ENCODE peak calls at places on chromosomes 4 and X, in six cellular contexts. M, K, O, Y, A and N are unnamed samples.

GRCh38 chr4:75696036-75696435 is 22.8 kb upstream of the G3BP2 start:
- DNase-seq in M (no peak), K (no peak), O (no peak), Y (no peak), A (no peak), N (no peak)

GRCh38 chrX:78321809-78322208 is 5.6 kb downstream of the CYSLTR1 start:
- DNase-seq in M (no peak), K (no peak), O (no peak), Y (no peak), A (no peak), N (peak)

GRCh38 chrX:40012039-40012799 is 85.5 kb downstream of the BCOR start:
- DNase-seq in M (peak), K (no peak), O (peak), Y (peak), A (no peak), N (no peak)

GRCh38 chr4:38466401-38466800 is 197.6 kb upstream of the KLF3 start:
- DNase-seq in M (no peak), K (no peak), O (no peak), Y (no peak), A (no peak), N (no peak)

GRCh38 chr4:75495489-75495888 is 18.7 kb downstream of the RCHY1 start:
- DNase-seq in M (no peak), K (no peak), O (no peak), Y (no peak), A (no peak), N (no peak)

GRCh38 chr4:178752954-178753525 is 1310.8 kb upstream of the AGA start:
- DNase-seq in M (no peak), K (no peak), O (no peak), Y (no peak), A (no peak), N (no peak)

GRCh38 chrX:13094374-13094773 is 50.0 kb upstream of the FAM9C start:
- DNase-seq in M (peak), K (no peak), O (no peak), Y (no peak), A (no peak), N (no peak)

GRCh38 chr4:33890841-33891240 is 2353.5 kb downstream of the ARAP2 start:
- DNase-seq in M (no peak), K (no peak), O (no peak), Y (no peak), A (no peak), N (no peak)

GRCh38 chr4:54098375-54098774 is 1.6 kb upstream of the GSX2 start:
- DNase-seq in M (no peak), K (no peak), O (no peak), Y (no peak), A (no peak), N (no peak)

GRCh38 chr4:152415980-152416379 is 119.9 kb downstream of the FBXW7 start:
- DNase-seq in M (no peak), K (no peak), O (no peak), Y (peak), A (no peak), N (no peak)

GRCh38 chrX:39891781-39892180 is 206.0 kb downstream of the BCOR start:
- DNase-seq in M (no peak), K (no peak), O (no peak), Y (no peak), A (no peak), N (no peak)

GRCh38 chr4:1293981-1294380 is 4.3 kb downstream of the MAEA start:
- DNase-seq in M (no peak), K (no peak), O (no peak), Y (peak), A (no peak), N (no peak)

GRCh38 chr4:141771889-141772830 is 135.8 kb downstream of the IL15 start:
- DNase-seq in M (no peak), K (no peak), O (no peak), Y (no peak), A (no peak), N (no peak)

GRCh38 chr4:151658959-151659593 is 101.7 kb downstream of the GATB start:
- DNase-seq in M (peak), K (no peak), O (no peak), Y (no peak), A (no peak), N (no peak)

DNA sequence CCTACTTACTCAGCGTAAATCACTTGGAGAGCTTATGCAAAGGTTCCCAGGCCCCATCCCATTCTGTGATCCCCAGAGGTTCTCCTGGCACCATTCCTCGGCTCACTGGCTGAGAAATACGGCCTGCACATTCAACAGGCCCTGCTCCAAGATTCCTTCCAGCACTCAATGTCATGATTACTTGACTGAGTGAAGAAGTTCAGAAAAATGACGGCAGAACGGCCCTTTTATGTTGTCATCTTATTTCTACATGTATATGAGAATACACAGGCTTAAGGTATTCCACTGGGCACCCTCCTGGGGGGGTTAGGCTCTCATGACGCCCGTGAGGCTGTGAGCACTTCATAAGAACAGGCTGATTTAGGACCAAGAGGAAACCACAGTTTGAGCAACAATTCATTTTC is 190.6 kb downstream of the NSUN7 start:
- DNase-seq in M (no peak), K (no peak), O (no peak), Y (no peak), A (no peak), N (no peak)
- TF ChIP-seq CTCF in M (no peak), K (no peak), O (no peak), Y (no peak), A (no peak), N (no peak)

GRCh38 chrX:9988762-9989161 is 21.6 kb downstream of the CLDN34 start:
- DNase-seq in M (peak), K (no peak), O (no peak), Y (peak), A (no peak), N (no peak)
- TF ChIP-seq CTCF in M (peak), K (no peak), O (no peak), Y (peak), A (peak), N (peak)

GRCh38 chrX:134718329-134719317 is 60.4 kb upstream of the PLAC1 start:
- DNase-seq in M (peak), K (peak), O (peak), Y (peak), A (no peak), N (no peak)
- TF ChIP-seq CTCF in M (no peak), K (no peak), O (peak), Y (peak), A (no peak), N (no peak)

GRCh38 chrX:46553935-46554334 is 8.7 kb upstream of the ZNF674 start:
- DNase-seq in M (no peak), K (no peak), O (no peak), Y (no peak), A (no peak), N (no peak)

GRCh38 chrX:46551494-46552128 is 6.4 kb upstream of the ZNF674 start:
- DNase-seq in M (no peak), K (no peak), O (peak), Y (peak), A (no peak), N (no peak)

GRCh38 chrX:46559062-46559461 is 13.8 kb upstream of the ZNF674 start:
- DNase-seq in M (no peak), K (no peak), O (no peak), Y (no peak), A (no peak), N (no peak)

GRCh38 chrX:46549914-46550313 is 4.7 kb upstream of the ZNF674 start:
- DNase-seq in M (no peak), K (no peak), O (no peak), Y (no peak), A (no peak), N (no peak)

GRCh38 chrX:46554942-46555341 is 9.7 kb upstream of the ZNF674 start:
- DNase-seq in M (peak), K (no peak), O (no peak), Y (peak), A (no peak), N (no peak)
- TF ChIP-seq CTCF in M (no peak), K (no peak), O (no peak), Y (peak), A (peak), N (peak)

GRCh38 chrX:23012162-23012561 is 12.4 kb downstream of the DDX53 start:
- DNase-seq in M (no peak), K (no peak), O (no peak), Y (no peak), A (no peak), N (no peak)

GRCh38 chrX:23012636-23013035 is 12.9 kb downstream of the DDX53 start:
- DNase-seq in M (no peak), K (no peak), O (no peak), Y (no peak), A (no peak), N (no peak)

GRCh38 chrX:23003121-23003520 is 3.4 kb downstream of the DDX53 start:
- DNase-seq in M (peak), K (no peak), O (no peak), Y (peak), A (no peak), N (no peak)

GRCh38 chrX:23008431-23009099 is 8.8 kb downstream of the DDX53 start:
- DNase-seq in M (peak), K (no peak), O (no peak), Y (peak), A (no peak), N (no peak)
- TF ChIP-seq CTCF in M (peak), K (no peak), O (peak), Y (peak), A (no peak), N (no peak)

DNA sequence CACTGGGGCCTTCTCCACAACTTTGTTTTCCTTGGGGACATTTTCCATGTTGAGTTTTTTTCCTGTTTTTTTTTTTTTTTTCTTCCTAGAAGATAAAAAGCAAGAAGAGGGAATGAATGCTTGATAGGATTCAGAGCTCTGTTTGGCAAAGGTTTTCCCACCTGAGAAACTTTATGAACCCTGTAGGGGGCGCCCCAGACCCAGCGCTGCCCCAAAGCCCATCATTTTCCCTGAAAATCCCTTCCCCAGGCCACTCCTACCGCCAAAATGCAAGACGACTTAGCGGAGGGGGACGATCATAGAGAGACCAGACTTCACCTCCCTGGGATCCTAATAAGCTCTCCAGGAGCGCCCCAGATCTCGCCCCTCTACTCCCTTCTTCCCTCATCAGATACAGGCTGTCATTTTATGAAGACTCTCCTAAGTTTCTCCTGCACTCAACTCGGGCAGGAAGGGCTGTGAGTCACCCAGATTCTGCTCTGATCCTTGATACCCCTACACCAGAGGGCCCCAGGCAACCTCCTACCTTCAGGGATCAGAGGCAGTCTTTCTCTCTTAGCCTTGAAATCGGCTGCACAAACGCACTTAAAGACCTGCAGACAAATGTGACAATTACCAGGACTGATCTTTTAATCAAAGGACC is 1.4 kb downstream of the BEX5 start:
- DNase-seq in M (no peak), K (no peak), O (no peak), Y (no peak), A (no peak), N (no peak)
- TF ChIP-seq CTCF in M (no peak), K (no peak), O (peak), Y (no peak), A (peak), N (no peak)

DNA sequence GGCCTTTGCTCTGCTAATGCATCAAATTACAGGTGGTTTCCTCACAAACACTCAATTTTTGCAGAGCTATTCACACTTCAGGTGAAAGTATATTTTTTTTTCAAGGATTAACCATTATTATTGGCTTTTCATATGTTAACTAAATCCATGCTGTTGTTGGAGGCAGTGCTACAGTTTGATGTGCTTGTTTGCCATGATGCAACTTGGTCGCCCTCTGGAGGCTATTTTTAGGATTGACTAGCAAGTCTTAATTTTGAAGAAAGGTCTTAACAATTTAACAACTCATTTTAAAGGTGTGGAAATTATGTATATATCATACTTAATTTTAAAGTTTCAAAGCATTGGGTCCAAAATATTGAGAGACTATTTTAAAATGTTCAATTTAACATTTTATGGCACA is 168.8 kb upstream of the FAM47A start:
- DNase-seq in M (peak), K (no peak), O (peak), Y (peak), A (no peak), N (no peak)
- TF ChIP-seq CTCF in M (no peak), K (no peak), O (peak), Y (peak), A (peak), N (no peak)

GRCh38 chrX:97461763-97462162 is 578.1 kb downstream of the RPA4 start:
- DNase-seq in M (no peak), K (no peak), O (no peak), Y (no peak), A (no peak), N (no peak)
- TF ChIP-seq CTCF in M (no peak), K (no peak), O (no peak), Y (no peak), A (no peak), N (no peak)

DNA sequence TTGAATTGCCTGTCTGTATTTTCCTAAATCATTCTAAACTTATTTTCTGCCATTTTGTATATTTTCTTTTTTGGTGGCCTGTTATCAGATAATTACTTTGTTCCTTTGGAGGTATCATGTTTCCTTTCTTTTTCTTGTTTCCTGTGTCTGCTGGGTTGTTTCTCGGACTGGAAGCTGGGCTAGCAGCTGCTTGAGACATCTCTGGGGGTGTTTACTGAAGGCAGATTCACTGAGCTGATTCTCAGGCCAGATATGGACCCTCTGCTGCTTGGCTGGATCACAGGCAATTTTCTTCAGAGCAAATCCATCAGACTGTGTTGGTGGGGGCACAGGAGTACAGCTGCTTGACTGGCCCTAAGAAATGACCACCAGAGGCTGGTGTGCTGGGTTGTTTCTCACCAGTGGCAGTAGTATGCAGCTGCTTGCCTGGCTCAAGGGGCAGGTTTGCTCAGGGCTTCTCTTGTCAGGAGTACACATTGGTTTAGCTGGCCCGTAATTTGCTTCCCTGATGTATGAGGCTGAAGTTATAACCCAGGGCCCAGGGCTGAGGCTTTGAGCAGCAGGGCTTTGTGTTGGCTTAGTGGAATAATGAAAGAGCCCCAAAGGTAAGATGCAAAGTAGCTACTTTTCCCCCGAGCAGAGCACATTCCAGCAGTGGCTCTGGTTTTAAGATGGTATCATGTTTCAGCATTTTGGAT is 680.6 kb downstream of the TECRL start:
- DNase-seq in M (no peak), K (no peak), O (no peak), Y (no peak), A (no peak), N (no peak)
- TF ChIP-seq CTCF in M (no peak), K (no peak), O (no peak), Y (no peak), A (no peak), N (no peak)